ENCODE peak calls at places on chromosomes 12 and 14, in nine cellular contexts. G is cardiac fibroblast, W is AG04450, K is breast epithelium, Q is astrocyte, J is neural progenitor cell, Z is body of pancreas, N is right lobe of liver, R is mucosa of descending colon. B is an unnamed sample.

GRCh38 chr12:120711411-120711810 is 1.2 kb downstream of the UNC119B start:
- DNase-seq in Q (no peak), N (no peak), Z (no peak), W (no peak), J (peak), R (no peak), K (no peak), G (no peak), B (no peak)

GRCh38 chr14:54815531-54815930 is 87.1 kb downstream of the GCH1 start:
- DNase-seq in W (no peak), N (no peak), G (no peak), Z (no peak), Q (no peak), R (no peak), J (no peak), K (no peak), B (no peak)

GRCh38 chr12:69388371-69388770 is 28.8 kb downstream of the YEATS4 start:
- DNase-seq in K (no peak), W (peak), J (no peak), G (peak), R (no peak), N (no peak), Z (no peak), Q (peak), B (peak)

GRCh38 chr12:63070709-63071108 is 80.3 kb downstream of the AVPR1A start:
- DNase-seq in Q (peak), W (no peak), G (no peak), J (no peak), R (no peak), Z (no peak), N (no peak), K (no peak), B (no peak)

GRCh38 chr14:101733211-101733610 is 28.3 kb upstream of the PPP2R5C start:
- DNase-seq in J (no peak), W (no peak), K (no peak), G (peak), R (no peak), N (no peak), Z (no peak), Q (peak), B (peak)

GRCh38 chr14:69284170-69284569 is 24.2 kb downstream of the GALNT16 start:
- DNase-seq in R (no peak), W (no peak), N (no peak), Z (no peak), Q (no peak), K (no peak), G (no peak), J (no peak), B (no peak)

GRCh38 chr12:6960291-6961277 is 9.4 kb downstream of the PTPN6 start:
- DNase-seq in G (peak), J (peak), R (no peak), W (no peak), Z (no peak), Q (peak), N (peak), K (no peak), B (peak)

GRCh38 chr12:14913381-14913781 is 25.0 kb downstream of the ERP27 start:
- DNase-seq in G (no peak), W (no peak), Z (no peak), R (no peak), N (no peak), Q (no peak), J (no peak), K (peak), B (peak)

GRCh38 chr12:75951399-75952228 is 80.0 kb downstream of the PHLDA1 start:
- DNase-seq in G (peak), R (no peak), N (no peak), W (no peak), Q (no peak), K (no peak), J (no peak), Z (no peak), B (no peak)

GRCh38 chr12:115078988-115079387 is 395.0 kb upstream of the TBX3 start:
- DNase-seq in G (no peak), R (no peak), K (no peak), W (no peak), J (no peak), Q (no peak), Z (no peak), N (no peak), B (no peak)

GRCh38 chr12:42483534-42483857 is 106.0 kb downstream of the PRICKLE1 start:
- DNase-seq in G (no peak), J (no peak), W (no peak), N (no peak), Z (no peak), K (no peak), Q (no peak), R (peak), B (no peak)

GRCh38 chr12:68950511-68950910 is 17.5 kb upstream of the CPM start:
- DNase-seq in G (no peak), N (no peak), W (no peak), J (no peak), Q (no peak), R (no peak), K (no peak), Z (no peak), B (no peak)

GRCh38 chr12:115944851-115945496 is 332.5 kb downstream of the MED13L start:
- DNase-seq in J (no peak), Q (no peak), R (no peak), W (no peak), Z (no peak), G (no peak), N (peak), K (peak), B (no peak)

GRCh38 chr12:76643438-76643837 is 83.9 kb upstream of the OSBPL8 start:
- DNase-seq in K (no peak), R (no peak), Q (peak), Z (no peak), W (peak), G (no peak), N (no peak), J (no peak), B (no peak)

GRCh38 chr12:5648692-5649338 is 216.9 kb downstream of the NTF3 start:
- DNase-seq in R (peak), N (no peak), J (peak), Q (no peak), G (no peak), Z (no peak), K (no peak), W (peak), B (peak)

GRCh38 chr12:20028033-20028432 is 340.3 kb upstream of the PDE3A start:
- DNase-seq in R (no peak), N (no peak), W (no peak), Z (no peak), G (no peak), K (no peak), J (no peak), Q (no peak), B (no peak)

GRCh38 chr12:51631591-51631990 is 40.6 kb downstream of the SCN8A start:
- DNase-seq in N (no peak), W (no peak), G (peak), J (no peak), K (no peak), R (no peak), Z (no peak), Q (peak), B (peak)

GRCh38 chr12:131458931-131459575 is 251.8 kb upstream of the SFSWAP start:
- DNase-seq in K (no peak), G (no peak), J (no peak), Q (no peak), R (no peak), W (no peak), N (no peak), Z (no peak), B (no peak)

GRCh38 chr12:132603240-132604107 is 6.9 kb downstream of the LRCOL1 start:
- DNase-seq in Z (no peak), G (no peak), W (no peak), R (no peak), J (no peak), N (peak), Q (no peak), K (no peak), B (no peak)

GRCh38 chr14:90193925-90194324 is 62.4 kb upstream of the PSMC1 start:
- DNase-seq in Z (no peak), R (peak), Q (no peak), N (no peak), J (peak), G (no peak), K (no peak), W (no peak), B (peak)
- TF ChIP-seq CTCF in Z (no peak), R (no peak), Q (no peak), N (no peak), J (peak), G (peak), K (no peak), W (peak), B (peak)

GRCh38 chr14:30427846-30428245 is 131.1 kb upstream of the G2E3 start:
- DNase-seq in W (no peak), N (no peak), G (no peak), J (no peak), Q (no peak), K (no peak), R (no peak), Z (no peak), B (no peak)

GRCh38 chr14:30427401-30427800 is 131.6 kb upstream of the G2E3 start:
- DNase-seq in R (no peak), K (no peak), J (no peak), Z (no peak), W (no peak), G (no peak), Q (no peak), N (no peak), B (no peak)

GRCh38 chr14:30431552-30431951 is 127.4 kb upstream of the G2E3 start:
- DNase-seq in N (no peak), R (no peak), W (no peak), K (no peak), G (no peak), J (no peak), Q (no peak), Z (no peak), B (no peak)

GRCh38 chr14:30420489-30420888 is 138.5 kb upstream of the G2E3 start:
- DNase-seq in R (no peak), J (no peak), Z (no peak), K (no peak), W (no peak), Q (no peak), N (no peak), G (no peak), B (no peak)

GRCh38 chr14:30426463-30426862 is 132.5 kb upstream of the G2E3 start:
- DNase-seq in N (no peak), R (no peak), W (no peak), J (no peak), K (no peak), G (no peak), Z (no peak), Q (no peak), B (no peak)
- H3K4me3 ChIP-seq in N (no peak), R (no peak), W (no peak), J (no peak), K (no peak), G (no peak), Z (no peak), Q (no peak), B (no peak)

GRCh38 chr12:124567035-124567672 is at the start of gene NCOR2:
- DNase-seq in K (no peak), G (no peak), Q (no peak), W (no peak), R (no peak), N (no peak), J (peak), Z (peak), B (no peak)
- TF ChIP-seq CTCF in K (no peak), G (no peak), Q (no peak), W (no peak), R (no peak), N (no peak), J (no peak), Z (no peak), B (no peak)

GRCh38 chr14:103443106-103443505 is 57.9 kb downstream of the MARK3 start:
- DNase-seq in J (no peak), R (no peak), G (no peak), N (no peak), K (no peak), Q (no peak), Z (no peak), W (no peak), B (no peak)
- H3K4me3 ChIP-seq in J (no peak), R (no peak), G (no peak), N (no peak), K (no peak), Q (no peak), Z (no peak), W (no peak), B (no peak)

DNA sequence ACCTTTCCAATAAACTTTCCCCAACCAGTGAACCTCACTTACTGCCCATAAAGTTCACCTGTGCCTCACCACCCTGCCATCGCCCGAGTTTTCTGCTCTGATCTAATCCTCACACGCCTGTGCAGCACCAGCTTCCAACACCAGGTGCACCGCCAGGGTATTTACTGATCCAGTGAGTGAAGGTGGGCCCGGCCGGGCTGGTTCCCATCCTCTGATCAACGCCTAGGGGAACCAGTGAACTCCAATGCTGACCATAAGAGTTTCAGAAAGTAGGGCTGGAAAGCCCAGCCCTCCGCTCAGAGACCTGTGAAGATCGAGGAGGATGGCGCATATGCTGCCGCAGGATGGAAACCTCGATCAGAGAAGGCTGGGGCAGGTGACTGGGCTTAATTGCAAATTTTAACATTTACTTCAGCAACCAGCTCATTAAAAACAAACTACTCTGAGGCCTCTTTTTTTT is 685 bp upstream of the MYL6B start:
- DNase-seq in J (peak), K (no peak), W (no peak), Q (no peak), Z (peak), R (peak), N (peak), G (peak), B (no peak)
- TF ChIP-seq CTCF in J (peak), K (peak), W (peak), Q (peak), Z (peak), R (peak), N (peak), G (peak), B (peak)